ENCODE peak calls at places on chromosomes 13 and 19, in ten cellular contexts. I is upper lobe of right lung; O is psoas muscle; U is CD8-positive, alpha-beta memory T cell; F is cardiac muscle cell; M is astrocyte; L is hepatocyte; S is neural progenitor cell; Q is HCT116; H is right cardiac atrium. D is an unnamed sample.
A peak's percentile ranks its signal among the peaks of the same experiment; 100 is the strongest.

GRCh38 chr13:112229445-112229844 is 146.7 kb upstream of the SPACA7 start:
- DNase-seq in I (peak; percentile 22), O (no peak), U (no peak), F (no peak), M (no peak), L (no peak), S (no peak), Q (no peak), H (no peak), D (no peak)

GRCh38 chr13:31835932-31836331 is 96.6 kb downstream of the RXFP2 start:
- DNase-seq in I (no peak), O (no peak), U (no peak), F (peak; percentile 29), M (peak; percentile 26), L (no peak), S (no peak), Q (no peak), H (no peak), D (peak; percentile 18)

GRCh38 chr13:42930136-42930535 is 61.9 kb downstream of the EPSTI1 start:
- DNase-seq in I (no peak), O (no peak), U (no peak), F (no peak), M (no peak), L (no peak), S (no peak), Q (no peak), H (no peak), D (no peak)

GRCh38 chr19:28501979-28502378 is 711.0 kb downstream of the UQCRFS1 start:
- DNase-seq in I (no peak), O (no peak), U (no peak), F (no peak), M (no peak), L (no peak), S (no peak), Q (no peak), H (no peak), D (no peak)

GRCh38 chr13:35489050-35489449 is 12.6 kb upstream of the MAB21L1 start:
- DNase-seq in I (no peak), O (no peak), U (no peak), F (no peak), M (no peak), L (no peak), S (no peak), Q (no peak), H (no peak), D (no peak)

GRCh38 chr13:48296528-48296927 is 7.0 kb upstream of the RB1 start:
- DNase-seq in I (no peak), O (no peak), U (no peak), F (no peak), M (no peak), L (no peak), S (no peak), Q (no peak), H (no peak), D (no peak)

GRCh38 chr13:39189778-39190177 is 151.5 kb downstream of the NHLRC3 start:
- DNase-seq in I (no peak), O (no peak), U (no peak), F (no peak), M (no peak), L (no peak), S (no peak), Q (no peak), H (no peak), D (no peak)

GRCh38 chr13:63308585-63308984 is 1892.9 kb upstream of the PCDH20 start:
- DNase-seq in I (no peak), O (no peak), U (no peak), F (no peak), M (no peak), L (no peak), S (no peak), Q (no peak), H (no peak), D (no peak)

GRCh38 chr19:45153339-45154063 is 7.3 kb downstream of the NKPD1 start:
- DNase-seq in I (no peak), O (peak; percentile 53), U (peak; percentile 32), F (peak; percentile 68), M (peak; percentile 29), L (peak; percentile 84), S (peak; percentile 85), Q (no peak), H (peak; percentile 78), D (no peak)

GRCh38 chr19:18980432-18981020 is 39.5 kb upstream of the HOMER3 start:
- DNase-seq in I (no peak), O (no peak), U (no peak), F (no peak), M (no peak), L (no peak), S (no peak), Q (no peak), H (no peak), D (no peak)

GRCh38 chr19:28636706-28637105 is 576.2 kb downstream of the UQCRFS1 start:
- DNase-seq in I (no peak), O (no peak), U (no peak), F (no peak), M (no peak), L (no peak), S (no peak), Q (no peak), H (no peak), D (no peak)

GRCh38 chr13:59745395-59745788 is 418.3 kb downstream of the DIAPH3 start:
- DNase-seq in I (no peak), O (no peak), U (no peak), F (peak; percentile 47), M (peak; percentile 46), L (peak; percentile 16), S (no peak), Q (no peak), H (no peak), D (no peak)

GRCh38 chr19:16073481-16073880 is 2.8 kb upstream of the TPM4 start:
- DNase-seq in I (peak; percentile 52), O (no peak), U (no peak), F (no peak), M (no peak), L (no peak), S (no peak), Q (no peak), H (no peak), D (no peak)
- H3K4me1 ChIP-seq in I (peaks cover 37% of the 10 kb centered on the region), O (no peaks in the 10 kb centered on the region), U (peaks cover 73% of the 10 kb centered on the region), F (peaks cover 10% of the 10 kb centered on the region), M (peaks cover 36% of the 10 kb centered on the region), L (peaks cover 9% of the 10 kb centered on the region), S (peaks cover 10% of the 10 kb centered on the region), Q (peaks cover 57% of the 10 kb centered on the region), H (peaks cover 2% of the 10 kb centered on the region), D (peaks cover 4% of the 10 kb centered on the region)

GRCh38 chr13:26420282-26420960 is 137.1 kb upstream of the WASF3 start:
- DNase-seq in I (no peak), O (no peak), U (no peak), F (no peak), M (peak; percentile 3), L (no peak), S (no peak), Q (no peak), H (no peak), D (no peak)

GRCh38 chr13:26424181-26424580 is 133.3 kb upstream of the WASF3 start:
- DNase-seq in I (no peak), O (peak; percentile 37), U (no peak), F (no peak), M (no peak), L (no peak), S (no peak), Q (no peak), H (peak; percentile 79), D (no peak)

GRCh38 chr13:26425439-26426358 is 131.8 kb upstream of the WASF3 start:
- DNase-seq in I (no peak), O (no peak), U (no peak), F (no peak), M (peak; percentile 51), L (peak; percentile 25), S (no peak), Q (no peak), H (peak; percentile 51), D (no peak)

GRCh38 chr13:26423634-26424033 is 133.8 kb upstream of the WASF3 start:
- DNase-seq in I (no peak), O (peak; percentile 45), U (no peak), F (peak; percentile 24), M (peak; percentile 2), L (peak; percentile 67), S (no peak), Q (no peak), H (peak; percentile 83), D (no peak)

GRCh38 chr13:26422036-26422435 is 135.4 kb upstream of the WASF3 start:
- DNase-seq in I (no peak), O (no peak), U (no peak), F (no peak), M (no peak), L (no peak), S (no peak), Q (no peak), H (no peak), D (no peak)
- H3K27ac ChIP-seq in I (no peak overlapping the region), O (no peak overlapping the region), U (no peak overlapping the region), F (no peak overlapping the region), M (no peak overlapping the region), L (no peak overlapping the region), S (no peak overlapping the region), Q (no peak overlapping the region), H (no peak overlapping the region), D (no peak overlapping the region)

DNA sequence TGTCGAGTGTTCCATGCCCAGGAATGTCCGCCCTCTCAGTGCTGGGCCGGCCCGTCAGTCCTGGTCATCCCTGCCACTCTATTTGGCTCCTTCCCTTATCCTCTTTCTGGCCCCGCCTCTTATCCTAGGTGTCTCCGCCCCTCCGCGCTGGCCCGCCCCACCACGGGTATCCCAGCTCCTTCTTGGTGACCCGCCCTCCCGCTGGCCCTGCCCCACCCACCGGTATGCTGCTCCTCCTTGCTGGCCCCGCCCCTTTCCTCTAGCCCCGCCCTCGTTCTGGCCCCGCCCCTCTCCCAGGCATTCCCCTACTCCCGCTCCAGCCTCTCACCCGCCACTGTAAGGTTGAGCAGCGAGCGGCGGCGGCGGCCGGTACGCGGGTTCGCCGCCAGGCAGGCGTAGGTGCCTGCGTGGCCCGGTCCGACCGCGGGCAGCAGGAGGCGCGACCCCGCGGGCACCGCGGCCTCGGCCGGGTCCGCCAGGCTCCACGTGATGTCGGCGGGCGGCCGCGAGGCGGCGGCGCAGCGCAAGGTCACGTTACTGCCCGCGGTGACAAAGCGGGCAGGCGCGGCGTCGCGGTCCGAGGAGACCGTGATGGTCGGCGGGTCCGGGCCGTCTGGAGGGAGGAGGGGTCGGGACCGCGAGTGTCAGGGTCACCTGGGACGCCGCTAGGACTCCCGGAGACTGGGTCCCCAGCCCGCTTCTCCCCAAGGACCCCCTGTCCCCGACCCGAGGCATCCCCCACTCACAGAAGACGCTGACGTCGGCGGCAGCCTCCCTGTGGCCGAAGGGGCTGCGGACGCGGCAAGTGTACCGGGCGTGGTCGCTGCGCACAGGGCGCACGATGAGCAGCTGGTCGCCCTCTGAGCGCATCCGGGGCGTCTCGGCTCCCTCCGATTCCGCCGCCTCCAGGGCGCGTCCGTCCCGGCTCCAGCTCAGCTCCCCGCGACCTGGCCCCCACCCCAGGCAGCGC is 2.0 kb downstream of the VSIG10L start:
- DNase-seq in I (peak; percentile 100), O (peak; percentile 98), U (peak; percentile 58), F (peak; percentile 99), M (peak; percentile 86), L (peak; percentile 99), S (peak; percentile 98), Q (peak; percentile 91), H (peak; percentile 100), D (peak; percentile 77)
- H3K4me1 ChIP-seq in I (peaks cover 11% of the 10 kb centered on the region), O (no peaks in the 10 kb centered on the region), U (peaks cover 15% of the 10 kb centered on the region), F (peaks cover 3% of the 10 kb centered on the region), M (peaks cover 3% of the 10 kb centered on the region), L (peaks cover 3% of the 10 kb centered on the region), S (peaks cover 4% of the 10 kb centered on the region), Q (peaks cover 45% of the 10 kb centered on the region), H (no peaks in the 10 kb centered on the region), D (no peaks in the 10 kb centered on the region)

GRCh38 chr13:85509512-85509911 is 289.7 kb downstream of the SLITRK6 start:
- DNase-seq in I (no peak), O (no peak), U (no peak), F (no peak), M (peak; percentile 39), L (no peak), S (no peak), Q (no peak), H (no peak), D (peak; percentile 81)
- H3K27ac ChIP-seq in I (no peak overlapping the region), O (no peak overlapping the region), U (no peak overlapping the region), F (no peak overlapping the region), M (no peak overlapping the region), L (no peak overlapping the region), S (no peak overlapping the region), Q (no peak overlapping the region), H (no peak overlapping the region), D (no peak overlapping the region)